ENCODE peak calls at places on chromosomes 13 and 19, in ten cellular contexts. One of them, this sample, is unnamed.

GRCh38 chr19:468587-469256 is 7.9 kb upstream of the SHC2 start:
- DNase-seq in psoas muscle: no peak
- DNase-seq in upper lobe of right lung: no peak
- DNase-seq in body of pancreas: no peak
- DNase-seq in fibroblast of lung: no peak
- DNase-seq in AG04450: no peak
- DNase-seq in left ventricle myocardium inferior: no peak
- DNase-seq in small intestine: no peak
- DNase-seq in tibial nerve: no peak
- DNase-seq in CD8-positive, alpha-beta T cell: no peak
- DNase-seq in this sample: no peak

GRCh38 chr13:112968910-112969691 is at the start of gene MCF2L:
- DNase-seq in upper lobe of right lung: peak
- DNase-seq in tibial nerve: no peak
- DNase-seq in fibroblast of lung: peak
- DNase-seq in CD8-positive, alpha-beta T cell: peak
- DNase-seq in AG04450: no peak
- DNase-seq in body of pancreas: peak
- DNase-seq in small intestine: peak
- DNase-seq in psoas muscle: peak
- DNase-seq in left ventricle myocardium inferior: peak
- DNase-seq in this sample: peak

GRCh38 chr19:50485284-50485955 is 8.8 kb upstream of the GARIN5A start:
- DNase-seq in left ventricle myocardium inferior: no peak
- DNase-seq in psoas muscle: peak
- DNase-seq in tibial nerve: no peak
- DNase-seq in upper lobe of right lung: peak
- DNase-seq in small intestine: no peak
- DNase-seq in AG04450: no peak
- DNase-seq in fibroblast of lung: no peak
- DNase-seq in body of pancreas: no peak
- DNase-seq in CD8-positive, alpha-beta T cell: no peak
- DNase-seq in this sample: no peak

GRCh38 chr13:39616087-39616694 is 13.2 kb upstream of the LHFPL6 start:
- DNase-seq in AG04450: peak
- DNase-seq in left ventricle myocardium inferior: no peak
- DNase-seq in body of pancreas: peak
- DNase-seq in small intestine: peak
- DNase-seq in fibroblast of lung: peak
- DNase-seq in upper lobe of right lung: no peak
- DNase-seq in tibial nerve: peak
- DNase-seq in psoas muscle: no peak
- DNase-seq in CD8-positive, alpha-beta T cell: peak
- DNase-seq in this sample: peak

GRCh38 chr13:111460548-111461444 is 140.4 kb downstream of the TEX29 start:
- DNase-seq in left ventricle myocardium inferior: no peak
- DNase-seq in small intestine: peak
- DNase-seq in fibroblast of lung: peak
- DNase-seq in tibial nerve: peak
- DNase-seq in CD8-positive, alpha-beta T cell: no peak
- DNase-seq in AG04450: peak
- DNase-seq in upper lobe of right lung: no peak
- DNase-seq in body of pancreas: peak
- DNase-seq in psoas muscle: no peak
- DNase-seq in this sample: peak

GRCh38 chr19:34474233-34474989 is 7.1 kb upstream of the WTIP start:
- DNase-seq in CD8-positive, alpha-beta T cell: no peak
- DNase-seq in fibroblast of lung: peak
- DNase-seq in upper lobe of right lung: no peak
- DNase-seq in left ventricle myocardium inferior: no peak
- DNase-seq in body of pancreas: no peak
- DNase-seq in psoas muscle: no peak
- DNase-seq in AG04450: no peak
- DNase-seq in small intestine: no peak
- DNase-seq in tibial nerve: no peak
- DNase-seq in this sample: no peak

GRCh38 chr19:35348909-35349611 is 1.4 kb downstream of the FFAR1 start:
- DNase-seq in upper lobe of right lung: peak
- DNase-seq in small intestine: no peak
- DNase-seq in body of pancreas: no peak
- DNase-seq in tibial nerve: no peak
- DNase-seq in fibroblast of lung: no peak
- DNase-seq in AG04450: no peak
- DNase-seq in psoas muscle: no peak
- DNase-seq in left ventricle myocardium inferior: no peak
- DNase-seq in CD8-positive, alpha-beta T cell: no peak
- DNase-seq in this sample: no peak

GRCh38 chr19:37160153-37160552 is 12.3 kb downstream of the ZNF585A start:
- DNase-seq in AG04450: no peak
- DNase-seq in upper lobe of right lung: no peak
- DNase-seq in CD8-positive, alpha-beta T cell: no peak
- DNase-seq in tibial nerve: no peak
- DNase-seq in small intestine: no peak
- DNase-seq in left ventricle myocardium inferior: no peak
- DNase-seq in psoas muscle: no peak
- DNase-seq in body of pancreas: no peak
- DNase-seq in fibroblast of lung: no peak
- DNase-seq in this sample: no peak

GRCh38 chr13:45219123-45219891 is 18.5 kb upstream of the KCTD4 start:
- DNase-seq in upper lobe of right lung: no peak
- DNase-seq in left ventricle myocardium inferior: no peak
- DNase-seq in small intestine: peak
- DNase-seq in fibroblast of lung: peak
- DNase-seq in tibial nerve: no peak
- DNase-seq in AG04450: no peak
- DNase-seq in psoas muscle: no peak
- DNase-seq in CD8-positive, alpha-beta T cell: no peak
- DNase-seq in body of pancreas: peak
- DNase-seq in this sample: peak

GRCh38 chr19:39180749-39181148 is 16.0 kb upstream of the NCCRP1 start:
- DNase-seq in CD8-positive, alpha-beta T cell: no peak
- DNase-seq in small intestine: no peak
- DNase-seq in upper lobe of right lung: no peak
- DNase-seq in body of pancreas: no peak
- DNase-seq in left ventricle myocardium inferior: no peak
- DNase-seq in AG04450: no peak
- DNase-seq in psoas muscle: no peak
- DNase-seq in fibroblast of lung: no peak
- DNase-seq in tibial nerve: no peak
- DNase-seq in this sample: no peak

GRCh38 chr19:10424011-10424637 is 3.8 kb downstream of the PDE4A start:
- DNase-seq in CD8-positive, alpha-beta T cell: peak
- DNase-seq in tibial nerve: peak
- DNase-seq in body of pancreas: peak
- DNase-seq in small intestine: peak
- DNase-seq in psoas muscle: peak
- DNase-seq in AG04450: no peak
- DNase-seq in upper lobe of right lung: peak
- DNase-seq in fibroblast of lung: peak
- DNase-seq in left ventricle myocardium inferior: peak
- DNase-seq in this sample: peak

GRCh38 chr19:7391218-7391670 is 42.5 kb downstream of the ARHGEF18 start:
- DNase-seq in tibial nerve: no peak
- DNase-seq in upper lobe of right lung: no peak
- DNase-seq in small intestine: peak
- DNase-seq in AG04450: no peak
- DNase-seq in psoas muscle: no peak
- DNase-seq in fibroblast of lung: peak
- DNase-seq in body of pancreas: no peak
- DNase-seq in left ventricle myocardium inferior: no peak
- DNase-seq in CD8-positive, alpha-beta T cell: no peak
- DNase-seq in this sample: peak

GRCh38 chr19:45187421-45188100 is 9.0 kb downstream of the BLOC1S3 start:
- DNase-seq in upper lobe of right lung: no peak
- DNase-seq in small intestine: peak
- DNase-seq in tibial nerve: no peak
- DNase-seq in psoas muscle: no peak
- DNase-seq in left ventricle myocardium inferior: no peak
- DNase-seq in CD8-positive, alpha-beta T cell: peak
- DNase-seq in AG04450: no peak
- DNase-seq in body of pancreas: no peak
- DNase-seq in fibroblast of lung: no peak
- DNase-seq in this sample: no peak

GRCh38 chr13:46595136-46595917 is 42.4 kb downstream of the LRCH1 start:
- DNase-seq in small intestine: no peak
- DNase-seq in body of pancreas: no peak
- DNase-seq in CD8-positive, alpha-beta T cell: no peak
- DNase-seq in upper lobe of right lung: no peak
- DNase-seq in AG04450: no peak
- DNase-seq in fibroblast of lung: peak
- DNase-seq in psoas muscle: no peak
- DNase-seq in tibial nerve: no peak
- DNase-seq in left ventricle myocardium inferior: no peak
- DNase-seq in this sample: no peak

GRCh38 chr19:54107876-54108490 is 5.3 kb downstream of the NDUFA3 start:
- DNase-seq in upper lobe of right lung: no peak
- DNase-seq in small intestine: no peak
- DNase-seq in left ventricle myocardium inferior: no peak
- DNase-seq in fibroblast of lung: no peak
- DNase-seq in tibial nerve: no peak
- DNase-seq in CD8-positive, alpha-beta T cell: no peak
- DNase-seq in AG04450: no peak
- DNase-seq in body of pancreas: no peak
- DNase-seq in psoas muscle: no peak
- DNase-seq in this sample: no peak

GRCh38 chr19:48837081-48837524 is 812 bp upstream of the HSD17B14 start:
- DNase-seq in left ventricle myocardium inferior: peak
- DNase-seq in psoas muscle: peak
- DNase-seq in upper lobe of right lung: peak
- DNase-seq in small intestine: no peak
- DNase-seq in AG04450: no peak
- DNase-seq in tibial nerve: peak
- DNase-seq in CD8-positive, alpha-beta T cell: peak
- DNase-seq in body of pancreas: peak
- DNase-seq in fibroblast of lung: peak
- DNase-seq in this sample: peak
- H3K27ac ChIP-seq in left ventricle myocardium inferior: peak
- H3K27ac ChIP-seq in psoas muscle: peak
- H3K27ac ChIP-seq in upper lobe of right lung: peak
- H3K27ac ChIP-seq in small intestine: peak
- H3K27ac ChIP-seq in AG04450: peak
- H3K27ac ChIP-seq in tibial nerve: peak
- H3K27ac ChIP-seq in CD8-positive, alpha-beta T cell: no peak
- H3K27ac ChIP-seq in body of pancreas: no peak
- H3K27ac ChIP-seq in fibroblast of lung: peak
- H3K27ac ChIP-seq in this sample: peak

GRCh38 chr19:29927944-29928669 is 13.9 kb upstream of the URI1 start:
- DNase-seq in fibroblast of lung: no peak
- DNase-seq in body of pancreas: no peak
- DNase-seq in AG04450: no peak
- DNase-seq in upper lobe of right lung: no peak
- DNase-seq in left ventricle myocardium inferior: no peak
- DNase-seq in CD8-positive, alpha-beta T cell: no peak
- DNase-seq in small intestine: no peak
- DNase-seq in tibial nerve: no peak
- DNase-seq in psoas muscle: no peak
- DNase-seq in this sample: no peak

GRCh38 chr19:29923653-29924052 is 18.4 kb upstream of the URI1 start:
- DNase-seq in left ventricle myocardium inferior: no peak
- DNase-seq in body of pancreas: no peak
- DNase-seq in upper lobe of right lung: no peak
- DNase-seq in small intestine: no peak
- DNase-seq in CD8-positive, alpha-beta T cell: no peak
- DNase-seq in tibial nerve: no peak
- DNase-seq in psoas muscle: no peak
- DNase-seq in AG04450: no peak
- DNase-seq in fibroblast of lung: no peak
- DNase-seq in this sample: no peak

GRCh38 chr19:29926031-29926430 is 16.0 kb upstream of the URI1 start:
- DNase-seq in body of pancreas: no peak
- DNase-seq in small intestine: no peak
- DNase-seq in fibroblast of lung: no peak
- DNase-seq in upper lobe of right lung: no peak
- DNase-seq in tibial nerve: no peak
- DNase-seq in AG04450: no peak
- DNase-seq in psoas muscle: no peak
- DNase-seq in left ventricle myocardium inferior: no peak
- DNase-seq in CD8-positive, alpha-beta T cell: no peak
- DNase-seq in this sample: no peak

GRCh38 chr19:29928831-29929230 is 13.2 kb upstream of the URI1 start:
- DNase-seq in body of pancreas: no peak
- DNase-seq in tibial nerve: no peak
- DNase-seq in fibroblast of lung: no peak
- DNase-seq in upper lobe of right lung: no peak
- DNase-seq in AG04450: no peak
- DNase-seq in psoas muscle: no peak
- DNase-seq in small intestine: no peak
- DNase-seq in CD8-positive, alpha-beta T cell: no peak
- DNase-seq in left ventricle myocardium inferior: no peak
- DNase-seq in this sample: no peak

GRCh38 chr19:29926801-29927200 is 15.2 kb upstream of the URI1 start:
- DNase-seq in fibroblast of lung: no peak
- DNase-seq in upper lobe of right lung: no peak
- DNase-seq in body of pancreas: no peak
- DNase-seq in AG04450: no peak
- DNase-seq in left ventricle myocardium inferior: no peak
- DNase-seq in tibial nerve: no peak
- DNase-seq in small intestine: no peak
- DNase-seq in psoas muscle: no peak
- DNase-seq in CD8-positive, alpha-beta T cell: no peak
- DNase-seq in this sample: no peak
- H3K4me3 ChIP-seq in fibroblast of lung: no peak
- H3K4me3 ChIP-seq in upper lobe of right lung: no peak
- H3K4me3 ChIP-seq in body of pancreas: no peak
- H3K4me3 ChIP-seq in AG04450: no peak
- H3K4me3 ChIP-seq in left ventricle myocardium inferior: no peak
- H3K4me3 ChIP-seq in tibial nerve: no peak
- H3K4me3 ChIP-seq in small intestine: no peak
- H3K4me3 ChIP-seq in psoas muscle: no peak
- H3K4me3 ChIP-seq in CD8-positive, alpha-beta T cell: no peak
- H3K4me3 ChIP-seq in this sample: no peak

GRCh38 chr13:100040196-100040595 is 48.7 kb upstream of the PCCA start:
- DNase-seq in small intestine: no peak
- DNase-seq in psoas muscle: no peak
- DNase-seq in upper lobe of right lung: no peak
- DNase-seq in left ventricle myocardium inferior: no peak
- DNase-seq in CD8-positive, alpha-beta T cell: no peak
- DNase-seq in tibial nerve: no peak
- DNase-seq in fibroblast of lung: no peak
- DNase-seq in AG04450: no peak
- DNase-seq in body of pancreas: no peak
- DNase-seq in this sample: no peak
- H3K27ac ChIP-seq in small intestine: no peak
- H3K27ac ChIP-seq in psoas muscle: no peak
- H3K27ac ChIP-seq in upper lobe of right lung: no peak
- H3K27ac ChIP-seq in left ventricle myocardium inferior: no peak
- H3K27ac ChIP-seq in CD8-positive, alpha-beta T cell: no peak
- H3K27ac ChIP-seq in tibial nerve: no peak
- H3K27ac ChIP-seq in fibroblast of lung: no peak
- H3K27ac ChIP-seq in AG04450: no peak
- H3K27ac ChIP-seq in body of pancreas: no peak
- H3K27ac ChIP-seq in this sample: no peak

DNA sequence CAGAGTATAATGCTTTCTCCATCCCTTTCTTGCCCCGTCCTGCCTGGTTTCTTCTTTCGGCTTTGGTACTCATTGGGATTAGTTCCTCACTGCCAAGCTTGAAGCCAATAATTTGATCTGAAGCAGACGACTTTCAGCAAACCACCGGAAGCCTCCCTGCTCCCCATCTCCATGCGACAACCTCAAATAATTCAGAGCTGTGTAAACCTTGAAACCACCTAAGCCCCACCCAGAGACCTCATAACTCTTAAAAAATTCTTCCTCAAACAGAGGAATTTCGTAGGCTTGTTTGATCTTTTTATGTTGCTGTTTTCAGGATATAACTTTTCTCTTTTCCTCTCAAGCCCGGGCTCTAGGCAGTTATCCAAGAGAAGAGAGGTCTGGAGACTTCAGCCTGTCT is 311.5 kb downstream of the KCNRG start:
- DNase-seq in AG04450: no peak
- DNase-seq in psoas muscle: no peak
- DNase-seq in tibial nerve: no peak
- DNase-seq in fibroblast of lung: peak
- DNase-seq in left ventricle myocardium inferior: no peak
- DNase-seq in body of pancreas: no peak
- DNase-seq in small intestine: no peak
- DNase-seq in upper lobe of right lung: no peak
- DNase-seq in CD8-positive, alpha-beta T cell: no peak
- DNase-seq in this sample: no peak
- H3K4me3 ChIP-seq in AG04450: no peak
- H3K4me3 ChIP-seq in psoas muscle: no peak
- H3K4me3 ChIP-seq in tibial nerve: no peak
- H3K4me3 ChIP-seq in fibroblast of lung: no peak
- H3K4me3 ChIP-seq in left ventricle myocardium inferior: no peak
- H3K4me3 ChIP-seq in body of pancreas: no peak
- H3K4me3 ChIP-seq in small intestine: no peak
- H3K4me3 ChIP-seq in upper lobe of right lung: no peak
- H3K4me3 ChIP-seq in CD8-positive, alpha-beta T cell: no peak
- H3K4me3 ChIP-seq in this sample: no peak

This sample was measured in mesenchymal stem cell.